ENCODE peak calls at places on chromosomes 2 and 18, in four cellular contexts. N is HepG2, M is GM12878, Z is SK-N-SH. F is an unnamed sample.

GRCh38 chr2:65728477-65729180 is 296.2 kb upstream of the SPRED2 start:
- DNase-seq in M (no peak), Z (no peak), N (no peak), F (no peak)

GRCh38 chr2:189002079-189002478 is 27.9 kb downstream of the COL3A1 start:
- DNase-seq in Z (no peak), N (no peak), M (no peak), F (no peak)

GRCh38 chr2:171615071-171615470 is 72.2 kb upstream of the DYNC1I2 start:
- DNase-seq in Z (no peak), N (no peak), M (no peak), F (no peak)

GRCh38 chr18:49174478-49174877 is 223.7 kb upstream of the SMAD7 start:
- DNase-seq in Z (no peak), N (no peak), M (no peak), F (no peak)

GRCh38 chr18:49628119-49628518 is 66.3 kb downstream of the LIPG start:
- DNase-seq in N (no peak), Z (no peak), M (no peak), F (no peak)

GRCh38 chr2:102387763-102388546 is 32.4 kb downstream of the IL18R1 start:
- DNase-seq in N (no peak), M (peak; percentile 51), Z (no peak), F (no peak)

GRCh38 chr2:222208010-222208690 is 90.6 kb downstream of the PAX3 start:
- DNase-seq in N (no peak), M (no peak), Z (no peak), F (no peak)

GRCh38 chr2:144331652-144332355 is 188.1 kb downstream of the ZEB2 start:
- DNase-seq in Z (peak; percentile 94), M (no peak), N (no peak), F (peak; percentile 53)

GRCh38 chr2:181376442-181376841 is 80.7 kb upstream of the ITGA4 start:
- DNase-seq in Z (no peak), N (no peak), M (no peak), F (no peak)

GRCh38 chr2:109391243-109391642 is 222.5 kb downstream of the SEPTIN10 start:
- DNase-seq in N (no peak), M (no peak), Z (no peak), F (no peak)

GRCh38 chr2:221447310-221447709 is 124.8 kb downstream of the EPHA4 start:
- DNase-seq in Z (no peak), N (no peak), M (no peak), F (no peak)

DNA sequence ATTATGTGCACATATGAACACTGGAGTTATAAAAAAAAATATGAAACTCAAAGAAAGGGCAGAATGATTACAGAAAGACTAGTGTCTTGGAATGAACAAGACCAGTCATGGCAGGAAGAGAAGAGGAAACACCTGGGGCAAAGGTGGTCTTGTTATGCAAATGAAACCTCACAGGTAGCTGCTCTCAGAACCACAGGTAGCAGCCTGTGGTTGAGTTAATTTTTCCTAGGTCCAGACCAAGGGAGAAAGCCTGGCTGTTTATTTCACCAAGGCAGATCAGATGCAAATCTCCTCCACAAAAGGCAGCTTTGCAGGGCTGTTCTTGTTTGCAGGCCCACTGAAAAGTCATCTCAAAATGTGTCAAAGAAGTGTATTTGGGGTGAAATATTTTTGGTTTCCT is 785.8 kb downstream of the RNF144A start:
- DNase-seq in N (no peak), M (no peak), Z (no peak), F (no peak)
- TF ChIP-seq JUND in N (no peak), M (no peak), Z (no peak), F (no peak)

GRCh38 chr2:172885996-172886395 is 150.4 kb downstream of the RAPGEF4 start:
- DNase-seq in N (no peak), Z (no peak), M (no peak), F (no peak)
- TF ChIP-seq NFIC in N (no peak), Z (no peak), M (no peak), F (no peak)

GRCh38 chr2:201233192-201234166 is 26.9 kb upstream of the CASP8 start:
- DNase-seq in Z (no peak), M (peak; percentile 91), N (peak; percentile 96), F (peak; percentile 76)

GRCh38 chr2:201234167-201235139 is 25.9 kb upstream of the CASP8 start:
- DNase-seq in M (no peak), Z (no peak), N (no peak), F (no peak)

GRCh38 chr2:201235865-201236811 is 24.2 kb upstream of the CASP8 start:
- DNase-seq in M (no peak), N (peak; percentile 70), Z (peak; percentile 67), F (peak; percentile 33)

GRCh38 chr2:201228912-201229290 is 31.4 kb upstream of the CASP8 start:
- DNase-seq in M (no peak), N (no peak), Z (no peak), F (peak; percentile 44)

GRCh38 chr2:201232125-201232815 is 28.1 kb upstream of the CASP8 start:
- DNase-seq in Z (peak; percentile 74), N (peak; percentile 98), M (peak; percentile 80), F (peak; percentile 81)
- TF ChIP-seq JUND in Z (no peak), N (no peak), M (no peak), F (peak; percentile 51)

DNA sequence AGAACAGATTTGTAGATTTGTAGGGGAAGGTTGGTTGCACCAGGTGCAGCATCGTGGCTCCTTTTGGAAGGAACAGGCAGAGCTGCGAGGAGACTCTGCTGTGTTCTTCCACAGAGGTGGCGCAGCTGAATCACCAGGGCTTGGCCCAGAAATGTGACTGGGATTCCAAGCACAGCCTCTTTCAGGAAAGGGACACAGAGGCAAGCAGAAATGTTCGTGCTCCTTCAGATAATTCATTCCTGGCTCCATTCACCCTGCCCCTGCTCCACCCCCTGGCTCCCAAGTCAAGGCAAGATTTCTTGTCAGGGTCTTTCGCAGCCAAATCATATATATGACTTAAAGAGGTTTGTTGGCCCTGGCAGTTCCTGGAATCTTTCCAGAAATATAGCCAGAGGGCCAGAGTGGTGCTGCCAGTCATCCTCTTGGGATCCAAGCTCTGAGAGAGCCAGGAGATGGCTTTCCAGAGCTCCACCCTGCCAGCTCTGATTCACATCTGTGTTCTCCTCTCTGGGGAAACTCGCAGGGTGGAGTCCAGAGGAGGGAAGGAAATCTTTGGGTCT is 203.9 kb upstream of the TANK start:
- DNase-seq in Z (peak; percentile 11), N (no peak), M (no peak), F (no peak)
- TF ChIP-seq NFIC in Z (no peak), N (no peak), M (no peak), F (no peak)

GRCh38 chr2:24873619-24874018 is 46.4 kb downstream of the ADCY3 start:
- DNase-seq in N (no peak), Z (no peak), M (no peak), F (no peak)

GRCh38 chr2:24877067-24877466 is 43.0 kb downstream of the ADCY3 start:
- DNase-seq in M (no peak), N (no peak), Z (no peak), F (no peak)

GRCh38 chr2:24875901-24876300 is 44.1 kb downstream of the ADCY3 start:
- DNase-seq in M (no peak), Z (no peak), N (no peak), F (no peak)

GRCh38 chr2:24874025-24874424 is 46.0 kb downstream of the ADCY3 start:
- DNase-seq in Z (no peak), M (no peak), N (no peak), F (no peak)

GRCh38 chr2:24875272-24875671 is 44.8 kb downstream of the ADCY3 start:
- DNase-seq in Z (no peak), M (no peak), N (no peak), F (no peak)
- TF ChIP-seq JUND in Z (no peak), M (no peak), N (no peak), F (no peak)

DNA sequence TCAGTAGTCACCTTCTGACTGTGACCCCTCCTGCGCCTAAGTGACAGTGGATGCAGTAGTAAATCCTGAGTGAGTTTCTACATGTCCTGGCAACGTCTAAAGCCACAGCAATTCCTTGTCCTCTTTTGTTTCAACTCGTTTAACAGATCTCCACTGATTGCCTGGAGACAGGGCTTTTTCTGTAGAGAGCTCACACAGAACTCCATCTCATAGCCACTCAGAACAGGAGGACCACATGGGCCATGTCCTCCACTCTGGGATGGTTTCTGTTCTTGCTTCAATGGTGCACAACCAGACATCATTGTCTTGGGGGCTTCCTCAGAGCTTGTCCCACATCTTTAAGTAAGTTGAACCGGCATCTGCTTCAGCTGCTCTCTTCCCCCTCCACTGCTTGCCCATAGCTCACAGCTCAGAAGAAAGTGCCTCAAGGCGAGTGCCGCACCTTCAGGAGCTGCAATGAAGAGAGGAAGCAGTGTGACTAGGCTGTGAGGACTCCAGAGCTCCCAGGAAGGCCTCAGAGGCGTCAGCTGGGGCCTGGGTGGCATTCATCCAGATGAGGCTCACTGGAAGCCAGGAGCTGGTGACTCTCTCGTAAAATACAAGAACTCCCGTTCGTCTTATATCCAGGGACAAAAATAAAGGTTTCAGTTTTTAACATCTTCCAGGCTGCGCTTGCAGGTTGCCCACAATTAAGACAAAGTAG is 37.4 kb downstream of the ST3GAL5 start:
- DNase-seq in Z (no peak), N (no peak), M (no peak), F (no peak)
- TF ChIP-seq NFIC in Z (no peak), N (no peak), M (no peak), F (no peak)

F was measured in K562.